ENCODE peak calls at places on chromosomes 16 and 17, in eight cellular contexts. One of them, this sample, is unnamed.

GRCh38 chr17:35778641-35779196 is 16.7 kb downstream of the MMP28 start:
- DNase-seq in endothelial cell of umbilical vein: no peak
- DNase-seq in A549: no peak
- DNase-seq in HCT116: no peak
- DNase-seq in WTC11: no peak
- DNase-seq in GM12878: no peak
- DNase-seq in H1: no peak
- DNase-seq in K562: no peak
- DNase-seq in this sample: no peak

GRCh38 chr17:51275381-51275780 is 15.0 kb downstream of the UTP18 start:
- DNase-seq in K562: no peak
- DNase-seq in A549: no peak
- DNase-seq in HCT116: no peak
- DNase-seq in GM12878: no peak
- DNase-seq in H1: no peak
- DNase-seq in endothelial cell of umbilical vein: no peak
- DNase-seq in WTC11: no peak
- DNase-seq in this sample: no peak

GRCh38 chr16:53090591-53091507 is 36.1 kb downstream of the CHD9 start:
- DNase-seq in K562: no peak
- DNase-seq in H1: no peak
- DNase-seq in endothelial cell of umbilical vein: peak
- DNase-seq in HCT116: no peak
- DNase-seq in A549: no peak
- DNase-seq in WTC11: no peak
- DNase-seq in GM12878: peak
- DNase-seq in this sample: peak

GRCh38 chr17:336110-337021 is 16.2 kb downstream of the RPH3AL start:
- DNase-seq in K562: no peak
- DNase-seq in A549: no peak
- DNase-seq in GM12878: no peak
- DNase-seq in WTC11: no peak
- DNase-seq in endothelial cell of umbilical vein: peak
- DNase-seq in H1: no peak
- DNase-seq in HCT116: no peak
- DNase-seq in this sample: no peak

GRCh38 chr17:82458885-82459424 is 414 bp downstream of the NARF start:
- DNase-seq in endothelial cell of umbilical vein: peak
- DNase-seq in WTC11: peak
- DNase-seq in HCT116: no peak
- DNase-seq in K562: no peak
- DNase-seq in A549: no peak
- DNase-seq in GM12878: no peak
- DNase-seq in H1: no peak
- DNase-seq in this sample: peak

GRCh38 chr17:42135664-42136653 is 13.4 kb downstream of the HSPB9 start:
- DNase-seq in WTC11: peak
- DNase-seq in endothelial cell of umbilical vein: peak
- DNase-seq in H1: no peak
- DNase-seq in K562: peak
- DNase-seq in A549: peak
- DNase-seq in HCT116: peak
- DNase-seq in GM12878: no peak
- DNase-seq in this sample: peak

GRCh38 chr16:87965973-87966667 is 14.9 kb downstream of the BANP start:
- DNase-seq in K562: no peak
- DNase-seq in A549: no peak
- DNase-seq in HCT116: no peak
- DNase-seq in WTC11: no peak
- DNase-seq in H1: no peak
- DNase-seq in GM12878: no peak
- DNase-seq in endothelial cell of umbilical vein: peak
- DNase-seq in this sample: no peak

GRCh38 chr17:6064855-6065254 is 5.3 kb upstream of the WSCD1 start:
- DNase-seq in H1: no peak
- DNase-seq in HCT116: no peak
- DNase-seq in A549: no peak
- DNase-seq in GM12878: no peak
- DNase-seq in WTC11: no peak
- DNase-seq in K562: no peak
- DNase-seq in endothelial cell of umbilical vein: no peak
- DNase-seq in this sample: no peak

GRCh38 chr17:2758870-2759269 is 9.4 kb upstream of the CCDC92B start:
- DNase-seq in K562: no peak
- DNase-seq in GM12878: no peak
- DNase-seq in endothelial cell of umbilical vein: no peak
- DNase-seq in WTC11: no peak
- DNase-seq in HCT116: no peak
- DNase-seq in H1: no peak
- DNase-seq in A549: no peak
- DNase-seq in this sample: no peak

GRCh38 chr17:55577687-55578086 is 66.4 kb upstream of the SMIM36 start:
- DNase-seq in A549: no peak
- DNase-seq in endothelial cell of umbilical vein: no peak
- DNase-seq in GM12878: no peak
- DNase-seq in K562: no peak
- DNase-seq in H1: no peak
- DNase-seq in HCT116: no peak
- DNase-seq in WTC11: no peak
- DNase-seq in this sample: no peak

GRCh38 chr17:76263896-76264295 is 1.3 kb upstream of the UBALD2 start:
- DNase-seq in endothelial cell of umbilical vein: no peak
- DNase-seq in WTC11: no peak
- DNase-seq in H1: no peak
- DNase-seq in HCT116: no peak
- DNase-seq in GM12878: no peak
- DNase-seq in A549: no peak
- DNase-seq in K562: no peak
- DNase-seq in this sample: no peak

GRCh38 chr16:70395345-70395901 is 43.5 kb downstream of the ST3GAL2 start:
- DNase-seq in H1: peak
- DNase-seq in HCT116: no peak
- DNase-seq in endothelial cell of umbilical vein: peak
- DNase-seq in A549: peak
- DNase-seq in GM12878: no peak
- DNase-seq in WTC11: peak
- DNase-seq in K562: peak
- DNase-seq in this sample: peak

GRCh38 chr17:37170881-37171460 is 204.8 kb upstream of the C17orf78 start:
- DNase-seq in WTC11: no peak
- DNase-seq in H1: no peak
- DNase-seq in GM12878: no peak
- DNase-seq in A549: no peak
- DNase-seq in endothelial cell of umbilical vein: peak
- DNase-seq in HCT116: no peak
- DNase-seq in K562: no peak
- DNase-seq in this sample: no peak

GRCh38 chr16:65339062-65339461 is 217.2 kb upstream of the CDH11 start:
- DNase-seq in K562: no peak
- DNase-seq in WTC11: no peak
- DNase-seq in endothelial cell of umbilical vein: no peak
- DNase-seq in HCT116: no peak
- DNase-seq in GM12878: no peak
- DNase-seq in A549: no peak
- DNase-seq in H1: no peak
- DNase-seq in this sample: no peak

GRCh38 chr16:14193316-14193871 is 122.3 kb downstream of the MRTFB start:
- DNase-seq in GM12878: peak
- DNase-seq in WTC11: no peak
- DNase-seq in H1: no peak
- DNase-seq in endothelial cell of umbilical vein: no peak
- DNase-seq in A549: no peak
- DNase-seq in HCT116: no peak
- DNase-seq in K562: no peak
- DNase-seq in this sample: no peak

GRCh38 chr16:14198012-14198411 is 126.9 kb downstream of the MRTFB start:
- DNase-seq in HCT116: no peak
- DNase-seq in GM12878: no peak
- DNase-seq in WTC11: no peak
- DNase-seq in H1: no peak
- DNase-seq in endothelial cell of umbilical vein: no peak
- DNase-seq in A549: no peak
- DNase-seq in K562: no peak
- DNase-seq in this sample: no peak

GRCh38 chr16:14196539-14196938 is 125.4 kb downstream of the MRTFB start:
- DNase-seq in endothelial cell of umbilical vein: peak
- DNase-seq in K562: no peak
- DNase-seq in WTC11: no peak
- DNase-seq in HCT116: no peak
- DNase-seq in GM12878: no peak
- DNase-seq in A549: no peak
- DNase-seq in H1: no peak
- DNase-seq in this sample: no peak

GRCh38 chr16:14196011-14196410 is 124.9 kb downstream of the MRTFB start:
- DNase-seq in GM12878: no peak
- DNase-seq in HCT116: no peak
- DNase-seq in WTC11: no peak
- DNase-seq in K562: no peak
- DNase-seq in endothelial cell of umbilical vein: peak
- DNase-seq in H1: no peak
- DNase-seq in A549: no peak
- DNase-seq in this sample: no peak

DNA sequence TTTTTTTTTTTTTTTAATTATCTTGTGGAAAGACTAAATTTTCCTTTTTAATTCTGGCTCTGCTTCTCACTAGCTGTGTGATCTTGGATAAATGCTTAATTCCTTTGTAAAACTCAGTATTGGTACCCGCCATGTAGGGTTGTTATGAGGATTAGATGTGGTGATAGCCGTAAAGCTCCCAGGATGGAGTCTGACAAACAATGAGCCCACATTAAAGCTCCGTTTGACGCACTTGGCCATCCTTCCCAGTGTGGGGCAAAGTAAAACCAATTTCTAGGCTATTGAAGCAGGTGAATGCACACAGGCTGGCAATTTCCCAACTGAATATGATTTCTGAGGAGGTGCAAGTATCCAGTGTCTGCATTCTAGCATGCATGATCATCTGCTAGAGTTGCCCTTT is 123.6 kb downstream of the MRTFB start:
- DNase-seq in HCT116: no peak
- DNase-seq in endothelial cell of umbilical vein: no peak
- DNase-seq in GM12878: no peak
- DNase-seq in A549: no peak
- DNase-seq in K562: no peak
- DNase-seq in H1: no peak
- DNase-seq in WTC11: no peak
- DNase-seq in this sample: no peak
- TF ChIP-seq MAX in HCT116: no peak
- TF ChIP-seq MAX in endothelial cell of umbilical vein: no peak
- TF ChIP-seq MAX in GM12878: no peak
- TF ChIP-seq MAX in A549: no peak
- TF ChIP-seq MAX in K562: no peak
- TF ChIP-seq MAX in H1: no peak
- TF ChIP-seq MAX in WTC11: no peak
- TF ChIP-seq MAX in this sample: no peak

GRCh38 chr16:66651965-66652364 is 44.6 kb downstream of the CMTM4 start:
- DNase-seq in A549: no peak
- DNase-seq in HCT116: no peak
- DNase-seq in GM12878: no peak
- DNase-seq in WTC11: no peak
- DNase-seq in H1: no peak
- DNase-seq in endothelial cell of umbilical vein: no peak
- DNase-seq in K562: no peak
- DNase-seq in this sample: peak
- TF ChIP-seq MAX in A549: no peak
- TF ChIP-seq MAX in HCT116: no peak
- TF ChIP-seq MAX in GM12878: no peak
- TF ChIP-seq MAX in WTC11: no peak
- TF ChIP-seq MAX in H1: no peak
- TF ChIP-seq MAX in endothelial cell of umbilical vein: no peak
- TF ChIP-seq MAX in K562: no peak
- TF ChIP-seq MAX in this sample: no peak

DNA sequence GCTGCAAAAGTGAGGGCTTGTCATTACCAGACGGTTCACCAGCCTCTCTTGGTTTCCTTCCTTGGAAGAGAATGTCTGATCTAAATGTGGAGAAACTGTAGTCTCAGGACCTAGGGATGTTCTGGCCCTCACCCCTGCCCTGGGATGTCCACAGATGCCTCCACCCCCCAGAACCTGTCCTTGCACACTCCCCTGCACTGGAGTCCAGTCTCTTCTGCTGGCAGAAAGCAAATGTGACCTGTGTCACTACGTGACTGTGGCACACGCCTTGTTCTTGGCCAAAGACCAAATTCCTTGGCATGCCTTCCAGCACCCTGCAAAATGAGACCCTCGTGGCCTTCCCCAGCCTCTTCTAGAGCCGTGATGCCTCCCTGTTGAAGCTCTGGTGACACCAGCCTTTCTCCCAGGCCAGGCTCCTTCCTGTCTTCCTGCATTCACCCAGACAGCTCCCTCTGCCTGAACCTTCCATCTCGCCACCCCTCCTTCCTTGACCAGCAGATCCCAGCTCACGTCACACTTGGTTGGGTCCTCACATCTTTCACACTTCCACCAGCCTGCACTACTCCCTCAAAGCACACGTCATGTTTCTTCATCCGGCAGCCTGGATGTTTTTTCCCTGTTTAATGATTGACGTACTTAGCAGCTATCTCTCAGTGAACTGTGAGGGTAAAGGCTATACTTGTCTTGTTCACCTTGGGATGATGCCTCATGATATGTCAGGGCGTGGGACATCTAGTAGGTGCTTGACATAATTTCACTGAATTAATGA is 4.3 kb downstream of the ZNF768 start:
- DNase-seq in A549: peak
- DNase-seq in K562: no peak
- DNase-seq in GM12878: no peak
- DNase-seq in endothelial cell of umbilical vein: no peak
- DNase-seq in H1: no peak
- DNase-seq in HCT116: no peak
- DNase-seq in WTC11: no peak
- DNase-seq in this sample: no peak
- TF ChIP-seq MAX in A549: no peak
- TF ChIP-seq MAX in K562: no peak
- TF ChIP-seq MAX in GM12878: no peak
- TF ChIP-seq MAX in endothelial cell of umbilical vein: no peak
- TF ChIP-seq MAX in H1: no peak
- TF ChIP-seq MAX in HCT116: no peak
- TF ChIP-seq MAX in WTC11: no peak
- TF ChIP-seq MAX in this sample: no peak

DNA sequence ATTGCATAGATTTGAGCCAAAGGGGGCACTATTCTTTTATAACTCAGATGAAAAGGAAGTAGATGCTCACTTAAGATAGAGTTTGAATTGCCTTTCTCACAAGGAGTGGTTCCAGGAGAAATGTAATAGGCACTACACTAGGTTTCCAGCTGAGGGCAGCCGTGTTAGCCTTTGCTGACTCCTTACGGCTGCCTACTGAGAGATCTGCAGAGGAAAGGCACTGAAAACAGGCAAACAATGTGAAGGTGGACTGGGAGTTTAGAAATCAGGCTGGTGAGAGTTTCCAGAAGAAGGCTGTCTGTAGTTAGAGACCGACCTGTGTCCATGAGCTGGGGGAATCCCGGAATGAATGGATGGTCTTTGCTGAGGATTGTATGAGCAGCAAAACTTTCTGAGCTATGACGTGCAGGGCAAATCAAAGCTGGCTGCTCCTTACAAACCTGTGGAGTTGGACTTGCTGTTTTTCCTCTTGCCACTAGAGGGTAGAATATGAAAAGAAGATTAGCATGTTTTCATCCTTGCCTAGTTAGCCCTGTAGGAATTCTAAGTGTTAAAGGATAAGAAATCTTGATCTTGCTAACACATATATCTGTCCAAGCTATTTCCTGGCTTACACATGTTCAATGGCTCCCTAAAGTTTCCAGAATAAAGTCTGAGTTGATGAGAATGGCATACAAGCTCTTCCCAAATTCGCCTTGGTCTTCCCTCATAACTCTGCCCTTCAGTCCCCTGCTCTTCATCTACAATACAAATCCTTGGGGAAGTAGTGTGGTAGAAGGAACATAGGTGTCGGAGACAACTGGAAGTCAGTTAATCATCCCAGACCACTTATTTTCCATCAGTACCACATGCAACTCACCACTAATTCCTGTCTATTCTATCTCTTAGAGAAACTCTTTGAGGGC is 20.1 kb upstream of the TAOK1 start:
- DNase-seq in H1: peak
- DNase-seq in K562: peak
- DNase-seq in GM12878: peak
- DNase-seq in A549: peak
- DNase-seq in endothelial cell of umbilical vein: peak
- DNase-seq in HCT116: peak
- DNase-seq in WTC11: peak
- DNase-seq in this sample: peak
- TF ChIP-seq MAX in H1: no peak
- TF ChIP-seq MAX in K562: no peak
- TF ChIP-seq MAX in GM12878: no peak
- TF ChIP-seq MAX in A549: no peak
- TF ChIP-seq MAX in endothelial cell of umbilical vein: no peak
- TF ChIP-seq MAX in HCT116: no peak
- TF ChIP-seq MAX in WTC11: peak
- TF ChIP-seq MAX in this sample: no peak